ENCODE peak calls at places on chromosomes 13 and 19, in six cellular contexts. P is mesenchymal stem cell, S is IMR-90, T is keratinocyte, A is mesendoderm, U is astrocyte. J is an unnamed sample.

GRCh38 chr13:97125051-97125809 is 96.9 kb upstream of the MBNL2 start:
- DNase-seq in P (peak; percentile 92), T (peak; percentile 81), S (peak; percentile 74), A (peak; percentile 60), U (peak; percentile 89), J (no peak)

GRCh38 chr13:89695343-89696257 is 1651.9 kb upstream of the MIR17HG start:
- DNase-seq in U (peak; percentile 24), P (peak; percentile 65), T (peak; percentile 13), A (peak; percentile 77), S (peak; percentile 8), J (peak; percentile 71)

GRCh38 chr19:51368366-51369282 is at the start of gene CLDND2:
- DNase-seq in P (no peak), U (no peak), A (peak; percentile 36), T (no peak), S (no peak), J (no peak)

GRCh38 chr19:50261446-50261970 is 58.1 kb downstream of the MYH14 start:
- DNase-seq in U (no peak), T (no peak), A (no peak), S (no peak), P (no peak), J (no peak)

GRCh38 chr19:4197228-4197624 is 14.7 kb downstream of the ANKRD24 start:
- DNase-seq in A (no peak), U (no peak), P (no peak), T (no peak), S (no peak), J (no peak)

GRCh38 chr13:102773441-102774209 is at the start of gene TEX30:
- DNase-seq in U (peak; percentile 69), S (peak; percentile 76), P (peak; percentile 76), A (peak; percentile 88), T (no peak), J (peak; percentile 94)

GRCh38 chr19:1076951-1077350 is 10.0 kb downstream of the ARHGAP45 start:
- DNase-seq in U (no peak), A (no peak), S (no peak), T (no peak), P (no peak), J (peak; percentile 55)

GRCh38 chr13:23378009-23378632 is 55.4 kb downstream of the SACS start:
- DNase-seq in T (peak; percentile 63), P (peak; percentile 84), A (peak; percentile 72), U (peak; percentile 99), S (peak; percentile 99), J (peak; percentile 12)

GRCh38 chr19:3075605-3076431 is 13.5 kb upstream of the TLE5 start:
- DNase-seq in A (no peak), U (no peak), S (no peak), P (no peak), T (no peak), J (peak; percentile 54)

GRCh38 chr19:50861496-50862286 is 7.0 kb downstream of the KLK3 start:
- DNase-seq in P (no peak), U (no peak), A (no peak), T (no peak), S (no peak), J (no peak)

GRCh38 chr19:39336483-39336882 is 640 bp upstream of the GMFG start:
- DNase-seq in S (no peak), P (no peak), A (no peak), U (no peak), T (no peak), J (no peak)

GRCh38 chr13:79621902-79622301 is 140.9 kb downstream of the NDFIP2 start:
- DNase-seq in A (no peak), U (no peak), S (no peak), P (no peak), T (peak; percentile 33), J (peak; percentile 10)

GRCh38 chr13:33797622-33798021 is 20.3 kb upstream of the RFC3 start:
- DNase-seq in U (peak; percentile 36), A (no peak), P (peak; percentile 18), T (no peak), S (no peak), J (no peak)

GRCh38 chr19:7788933-7789323 is 25.9 kb downstream of the CLEC4M start:
- DNase-seq in A (no peak), P (no peak), T (no peak), U (no peak), S (no peak), J (no peak)

GRCh38 chr13:80214521-80214941 is 126.4 kb downstream of the SPRY2 start:
- DNase-seq in A (peak; percentile 87), T (no peak), U (peak; percentile 47), S (peak; percentile 59), P (peak; percentile 54), J (no peak)

GRCh38 chr13:23715762-23716235 is 145.6 kb downstream of the TNFRSF19 start:
- DNase-seq in S (no peak), U (no peak), T (no peak), A (peak; percentile 72), P (peak; percentile 18), J (peak; percentile 23)

GRCh38 chr13:27177852-27178251 is 6.2 kb upstream of the USP12 start:
- DNase-seq in U (no peak), A (peak; percentile 64), T (no peak), P (no peak), S (no peak), J (no peak)

GRCh38 chr13:41470187-41470586 is 12.8 kb downstream of the RGCC start:
- DNase-seq in P (no peak), T (no peak), S (no peak), U (no peak), A (no peak), J (peak; percentile 37)

GRCh38 chr19:15400521-15401396 is 18.0 kb downstream of the AKAP8L start:
- DNase-seq in A (no peak), P (no peak), S (no peak), T (no peak), U (no peak), J (no peak)
- H3K4me2 ChIP-seq in A (no peak overlapping the region), P (no peak overlapping the region), S (no peak overlapping the region), T (no peak overlapping the region), U (no peak overlapping the region), J (no peak overlapping the region)

GRCh38 chr19:13013649-13014048 is 18.4 kb downstream of the NFIX start:
- DNase-seq in P (no peak), T (no peak), A (no peak), U (no peak), S (no peak), J (no peak)
- H3K4me2 ChIP-seq in P (peak overlapping the region; percentile 72), T (peak overlapping the region; percentile 86), A (no peak overlapping the region), U (peak overlapping the region; percentile 89), S (no peak overlapping the region), J (no peak overlapping the region)

GRCh38 chr13:114066956-114067355 is 65.5 kb downstream of the RASA3 start:
- DNase-seq in P (no peak), S (no peak), T (no peak), U (no peak), A (no peak), J (no peak)
- H3K4me2 ChIP-seq in P (no peak overlapping the region), S (peak overlapping the region; percentile 28), T (no peak overlapping the region), U (peak overlapping the region; percentile 69), A (no peak overlapping the region), J (no peak overlapping the region)

DNA sequence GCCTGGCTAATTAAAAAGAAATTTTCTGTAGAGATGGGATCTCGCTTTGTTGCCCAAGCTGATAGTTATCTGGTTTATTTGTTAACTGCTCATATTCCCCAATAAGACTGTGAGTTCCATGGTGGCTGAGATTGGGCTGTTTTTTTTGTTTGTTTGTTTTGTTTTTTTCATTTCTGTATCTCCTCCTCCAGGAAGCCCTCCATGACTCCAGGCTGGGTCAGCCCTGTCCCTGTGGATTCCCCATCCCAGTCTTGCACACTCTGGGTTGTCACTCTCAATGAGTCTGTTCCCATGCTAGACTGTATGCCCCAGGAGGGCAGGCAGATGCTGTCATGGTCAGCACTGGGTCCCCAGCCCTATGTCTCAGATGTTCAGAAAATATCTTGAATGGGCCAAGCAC is 2.9 kb downstream of the EML2 start:
- DNase-seq in T (no peak), P (no peak), A (no peak), U (no peak), S (no peak), J (no peak)
- H3K4me2 ChIP-seq in T (no peak overlapping the region), P (no peak overlapping the region), A (no peak overlapping the region), U (no peak overlapping the region), S (no peak overlapping the region), J (no peak overlapping the region)

GRCh38 chr19:11179716-11180297 is 17.5 kb downstream of the KANK2 start:
- DNase-seq in U (no peak), S (no peak), P (no peak), A (no peak), T (no peak), J (no peak)
- H3K4me2 ChIP-seq in U (peak overlapping the region; percentile 26), S (no peak overlapping the region), P (no peak overlapping the region), A (no peak overlapping the region), T (no peak overlapping the region), J (no peak overlapping the region)

GRCh38 chr13:52006491-52007245 is 4.6 kb downstream of the ATP7B start:
- DNase-seq in T (no peak), U (no peak), S (no peak), A (no peak), P (no peak), J (no peak)
- H3K4me2 ChIP-seq in T (peak overlapping the region; percentile 13), U (no peak overlapping the region), S (no peak overlapping the region), A (no peak overlapping the region), P (no peak overlapping the region), J (no peak overlapping the region)

GRCh38 chr13:105070452-105070851 is 1465.0 kb downstream of the EFNB2 start:
- DNase-seq in U (no peak), P (peak; percentile 3), T (no peak), A (no peak), S (no peak), J (no peak)
- H3K4me2 ChIP-seq in U (no peak overlapping the region), P (no peak overlapping the region), T (no peak overlapping the region), A (no peak overlapping the region), S (no peak overlapping the region), J (no peak overlapping the region)